ENCODE peak calls at places on chromosomes 1 and 21, in five cellular contexts. U is activated CD8-positive, alpha-beta memory T cell treated with anti-CD3 and anti-CD28 coated beads for 4 hours; D is HS-5; G is GM23248; W is activated CD4-positive, CD25-positive, alpha-beta regulatory T cell treated with anti-CD3 and anti-CD28 coated beads, Interleukin-2, amount 50 U/mL, for 16 hours. J is an unnamed sample.

GRCh38 chr21:32538147-32538792 is 47.1 kb downstream of the TCP10L start:
- DNase-seq in U (peak; percentile 6), D (no peak), G (no peak), W (no peak), J (no peak)

GRCh38 chr1:218374972-218375371 is 29.8 kb downstream of the TGFB2 start:
- DNase-seq in U (no peak), D (no peak), G (peak; percentile 27), W (no peak), J (peak; percentile 75)

GRCh38 chr21:45264919-45265515 is 22.7 kb downstream of the POFUT2 start:
- DNase-seq in U (no peak), D (no peak), G (no peak), W (no peak), J (no peak)

GRCh38 chr21:43866659-43867331 is 1.8 kb downstream of the AGPAT3 start:
- DNase-seq in U (no peak), D (no peak), G (no peak), W (peak; percentile 31), J (no peak)

GRCh38 chr1:201022824-201023516 is 544 bp downstream of the KIF21B start:
- DNase-seq in U (peak; percentile 20), D (no peak), G (no peak), W (no peak), J (no peak)

GRCh38 chr1:234925440-234926251 is 203.0 kb downstream of the TOMM20 start:
- DNase-seq in U (no peak), D (peak; percentile 97), G (peak; percentile 98), W (no peak), J (peak; percentile 100)

GRCh38 chr1:30323841-30324240 is 399.5 kb downstream of the MATN1 start:
- DNase-seq in U (no peak), D (no peak), G (no peak), W (no peak), J (peak; percentile 6)

GRCh38 chr1:185373813-185374524 is 56.9 kb upstream of the IVNS1ABP start:
- DNase-seq in U (no peak), D (peak; percentile 30), G (peak; percentile 74), W (no peak), J (peak; percentile 80)

GRCh38 chr1:41599912-41600311 is 115.4 kb upstream of the EDN2 start:
- DNase-seq in U (no peak), D (no peak), G (peak; percentile 39), W (no peak), J (peak; percentile 22)

GRCh38 chr1:226220473-226221189 is 2.8 kb upstream of the MIXL1 start:
- DNase-seq in U (no peak), D (no peak), G (no peak), W (no peak), J (no peak)

GRCh38 chr1:34763142-34763781 is 3.7 kb downstream of the GJB4 start:
- DNase-seq in U (no peak), D (peak; percentile 61), G (peak; percentile 71), W (no peak), J (peak; percentile 91)

GRCh38 chr1:230977781-230978490 is 725 bp downstream of the TTC13 start:
- DNase-seq in U (no peak), D (no peak), G (peak; percentile 60), W (no peak), J (peak; percentile 40)

GRCh38 chr1:246875041-246876026 is 56.4 kb downstream of the AHCTF1 start:
- DNase-seq in U (no peak), D (peak; percentile 74), G (peak; percentile 83), W (no peak), J (peak; percentile 82)

GRCh38 chr1:47533176-47534039 is 95.6 kb downstream of the FOXD2 start:
- DNase-seq in U (no peak), D (no peak), G (peak; percentile 76), W (no peak), J (peak; percentile 59)

J was measured in M059J.